ENCODE peak calls at places on chromosomes 16 and 17, in five cellular contexts. C, W, T, F and X are unnamed samples.

GRCh38 chr17:7982171-7982570 is 20.2 kb upstream of the GUCY2D start:
- DNase-seq in C (peak), W (peak), T (no peak), F (no peak), X (no peak)

GRCh38 chr17:82920715-82921114 is 80.9 kb upstream of the ZNF750 start:
- DNase-seq in C (no peak), W (no peak), T (no peak), F (no peak), X (no peak)

GRCh38 chr16:10662212-10662611 is 32.5 kb downstream of the TEKT5 start:
- DNase-seq in C (no peak), W (no peak), T (no peak), F (no peak), X (no peak)

GRCh38 chr17:62565817-62566216 is 61.7 kb upstream of the MRC2 start:
- DNase-seq in C (peak), W (peak), T (no peak), F (no peak), X (no peak)

GRCh38 chr16:57999366-57999970 is 1.0 kb downstream of the ZNF319 start:
- DNase-seq in C (peak), W (peak), T (no peak), F (peak), X (no peak)

GRCh38 chr16:2170080-2170479 is 14.5 kb downstream of the TRAF7 start:
- DNase-seq in C (no peak), W (no peak), T (no peak), F (no peak), X (no peak)

GRCh38 chr17:76337413-76337777 is 16.3 kb downstream of the PRPSAP1 start:
- DNase-seq in C (peak), W (peak), T (no peak), F (no peak), X (no peak)

GRCh38 chr16:89557230-89557935 is 3.1 kb upstream of the RPL13 start:
- DNase-seq in C (peak), W (peak), T (peak), F (peak), X (peak)

GRCh38 chr16:87702325-87702811 is 63.4 kb downstream of the KLHDC4 start:
- DNase-seq in C (peak), W (no peak), T (no peak), F (peak), X (peak)

GRCh38 chr16:3321802-3322201 is 16.5 kb downstream of the ZNF75A start:
- DNase-seq in C (no peak), W (no peak), T (no peak), F (no peak), X (no peak)

GRCh38 chr16:86019446-86020047 is 120.6 kb downstream of the IRF8 start:
- DNase-seq in C (no peak), W (no peak), T (no peak), F (peak), X (peak)

GRCh38 chr17:9628509-9628908 is 16.8 kb upstream of the USP43 start:
- DNase-seq in C (no peak), W (peak), T (peak), F (no peak), X (no peak)

GRCh38 chr17:59093702-59094231 is 12.9 kb downstream of the TRIM37 start:
- DNase-seq in C (peak), W (peak), T (peak), F (no peak), X (no peak)

GRCh38 chr16:11682655-11683096 is 14.4 kb downstream of the SNN start:
- DNase-seq in C (peak), W (peak), T (no peak), F (no peak), X (no peak)

GRCh38 chr16:77871932-77872331 is 83.6 kb downstream of the VAT1L start:
- DNase-seq in C (no peak), W (no peak), T (no peak), F (no peak), X (no peak)

GRCh38 chr16:51133130-51133529 is 17.9 kb downstream of the SALL1 start:
- DNase-seq in C (no peak), W (no peak), T (no peak), F (no peak), X (peak)

GRCh38 chr17:33038740-33039139 is 47.1 kb downstream of the SPACA3 start:
- DNase-seq in C (peak), W (peak), T (peak), F (peak), X (peak)

GRCh38 chr17:74016504-74016903 is 187.0 kb upstream of the RPL38 start:
- DNase-seq in C (no peak), W (no peak), T (no peak), F (no peak), X (no peak)

GRCh38 chr16:86823895-86824671 is 245.7 kb downstream of the FOXL1 start:
- DNase-seq in C (peak), W (peak), T (no peak), F (no peak), X (no peak)

GRCh38 chr16:2474877-2475412 is at the start of gene TBC1D24:
- DNase-seq in C (peak), W (peak), T (peak), F (peak), X (peak)

GRCh38 chr17:41620583-41621434 is 3.6 kb downstream of the KRT17 start:
- DNase-seq in C (no peak), W (no peak), T (no peak), F (no peak), X (no peak)

GRCh38 chr16:84913315-84913714 is 93.5 kb downstream of the CRISPLD2 start:
- DNase-seq in C (no peak), W (no peak), T (no peak), F (no peak), X (no peak)

GRCh38 chr17:76446449-76447231 is 6.3 kb downstream of the UBE2O start:
- DNase-seq in C (peak), W (peak), T (peak), F (peak), X (no peak)

GRCh38 chr17:37092041-37092440 is 143.3 kb downstream of the AATF start:
- DNase-seq in C (no peak), W (peak), T (no peak), F (no peak), X (no peak)

GRCh38 chr16:69565611-69566436 is at the start of gene NFAT5:
- DNase-seq in C (peak), W (peak), T (peak), F (peak), X (peak)

GRCh38 chr16:89264800-89265550 is 47.5 kb downstream of the ZNF778 start:
- DNase-seq in C (no peak), W (no peak), T (no peak), F (no peak), X (no peak)

GRCh38 chr16:88387941-88388627 is 5.3 kb downstream of the ZNF469 start:
- DNase-seq in C (no peak), W (no peak), T (peak), F (no peak), X (no peak)

GRCh38 chr16:47142469-47143328 is 1.0 kb downstream of the NETO2 start:
- DNase-seq in C (peak), W (peak), T (peak), F (peak), X (peak)

GRCh38 chr17:8413938-8414337 is 16.3 kb upstream of the RNF222 start:
- DNase-seq in C (no peak), W (no peak), T (no peak), F (no peak), X (no peak)